ENCODE peak calls at places on chromosomes 7 and 10, in eight cellular contexts. One of them, this sample, is unnamed.

GRCh38 chr10:127863231-127863825 is 29.4 kb downstream of the CLRN3 start:
- DNase-seq in BJ: no peak
- DNase-seq in foreskin fibroblast: no peak
- DNase-seq in NCI-H1105 treated with DMSO at 0.1 percent for 48 hours: no peak
- DNase-seq in activated CD4-positive, alpha-beta T cell treated with anti-CD3 and anti-CD28 coated beads, Interleukin-2, amount 50 U/mL, for 24 hours: no peak
- DNase-seq in HFF-Myc: peak
- DNase-seq in non-pigmented ciliary epithelial cell: no peak
- DNase-seq in stimulated activated CD4-positive, alpha-beta T cell treated with anti-CD3 and anti-CD28 coated beads, Interleukin-2, amount 100 ng/mL, for 24 hours: no peak
- DNase-seq in this sample: no peak

GRCh38 chr10:113980408-113981087 is 63.1 kb upstream of the ADRB1 start:
- DNase-seq in stimulated activated CD4-positive, alpha-beta T cell treated with anti-CD3 and anti-CD28 coated beads, Interleukin-2, amount 100 ng/mL, for 24 hours: no peak
- DNase-seq in HFF-Myc: no peak
- DNase-seq in foreskin fibroblast: no peak
- DNase-seq in NCI-H1105 treated with DMSO at 0.1 percent for 48 hours: no peak
- DNase-seq in BJ: no peak
- DNase-seq in activated CD4-positive, alpha-beta T cell treated with anti-CD3 and anti-CD28 coated beads, Interleukin-2, amount 50 U/mL, for 24 hours: no peak
- DNase-seq in non-pigmented ciliary epithelial cell: no peak
- DNase-seq in this sample: peak

GRCh38 chr7:74449809-74450397 is 3.8 kb upstream of the GTF2IRD1 start:
- DNase-seq in stimulated activated CD4-positive, alpha-beta T cell treated with anti-CD3 and anti-CD28 coated beads, Interleukin-2, amount 100 ng/mL, for 24 hours: peak
- DNase-seq in activated CD4-positive, alpha-beta T cell treated with anti-CD3 and anti-CD28 coated beads, Interleukin-2, amount 50 U/mL, for 24 hours: peak
- DNase-seq in non-pigmented ciliary epithelial cell: no peak
- DNase-seq in foreskin fibroblast: no peak
- DNase-seq in HFF-Myc: peak
- DNase-seq in NCI-H1105 treated with DMSO at 0.1 percent for 48 hours: no peak
- DNase-seq in BJ: no peak
- DNase-seq in this sample: peak

GRCh38 chr7:92100523-92100922 is 33.8 kb downstream of the CYP51A1 start:
- DNase-seq in foreskin fibroblast: no peak
- DNase-seq in NCI-H1105 treated with DMSO at 0.1 percent for 48 hours: no peak
- DNase-seq in stimulated activated CD4-positive, alpha-beta T cell treated with anti-CD3 and anti-CD28 coated beads, Interleukin-2, amount 100 ng/mL, for 24 hours: no peak
- DNase-seq in BJ: no peak
- DNase-seq in HFF-Myc: no peak
- DNase-seq in non-pigmented ciliary epithelial cell: no peak
- DNase-seq in activated CD4-positive, alpha-beta T cell treated with anti-CD3 and anti-CD28 coated beads, Interleukin-2, amount 50 U/mL, for 24 hours: no peak
- DNase-seq in this sample: no peak

GRCh38 chr10:19499291-19499765 is 316.9 kb upstream of the PLXDC2 start:
- DNase-seq in foreskin fibroblast: no peak
- DNase-seq in stimulated activated CD4-positive, alpha-beta T cell treated with anti-CD3 and anti-CD28 coated beads, Interleukin-2, amount 100 ng/mL, for 24 hours: no peak
- DNase-seq in NCI-H1105 treated with DMSO at 0.1 percent for 48 hours: no peak
- DNase-seq in BJ: no peak
- DNase-seq in HFF-Myc: no peak
- DNase-seq in non-pigmented ciliary epithelial cell: no peak
- DNase-seq in activated CD4-positive, alpha-beta T cell treated with anti-CD3 and anti-CD28 coated beads, Interleukin-2, amount 50 U/mL, for 24 hours: no peak
- DNase-seq in this sample: no peak

GRCh38 chr10:69677914-69678654 is 48.0 kb downstream of the FAM241B start:
- DNase-seq in BJ: no peak
- DNase-seq in activated CD4-positive, alpha-beta T cell treated with anti-CD3 and anti-CD28 coated beads, Interleukin-2, amount 50 U/mL, for 24 hours: no peak
- DNase-seq in stimulated activated CD4-positive, alpha-beta T cell treated with anti-CD3 and anti-CD28 coated beads, Interleukin-2, amount 100 ng/mL, for 24 hours: no peak
- DNase-seq in non-pigmented ciliary epithelial cell: no peak
- DNase-seq in HFF-Myc: no peak
- DNase-seq in NCI-H1105 treated with DMSO at 0.1 percent for 48 hours: no peak
- DNase-seq in foreskin fibroblast: no peak
- DNase-seq in this sample: no peak

GRCh38 chr7:47516985-47517590 is 64.8 kb downstream of the TNS3 start:
- DNase-seq in activated CD4-positive, alpha-beta T cell treated with anti-CD3 and anti-CD28 coated beads, Interleukin-2, amount 50 U/mL, for 24 hours: no peak
- DNase-seq in NCI-H1105 treated with DMSO at 0.1 percent for 48 hours: no peak
- DNase-seq in HFF-Myc: no peak
- DNase-seq in stimulated activated CD4-positive, alpha-beta T cell treated with anti-CD3 and anti-CD28 coated beads, Interleukin-2, amount 100 ng/mL, for 24 hours: no peak
- DNase-seq in non-pigmented ciliary epithelial cell: no peak
- DNase-seq in BJ: no peak
- DNase-seq in foreskin fibroblast: no peak
- DNase-seq in this sample: no peak

GRCh38 chr10:71006497-71006896 is 118.1 kb upstream of the PCBD1 start:
- DNase-seq in HFF-Myc: no peak
- DNase-seq in foreskin fibroblast: no peak
- DNase-seq in stimulated activated CD4-positive, alpha-beta T cell treated with anti-CD3 and anti-CD28 coated beads, Interleukin-2, amount 100 ng/mL, for 24 hours: no peak
- DNase-seq in non-pigmented ciliary epithelial cell: no peak
- DNase-seq in NCI-H1105 treated with DMSO at 0.1 percent for 48 hours: no peak
- DNase-seq in BJ: no peak
- DNase-seq in activated CD4-positive, alpha-beta T cell treated with anti-CD3 and anti-CD28 coated beads, Interleukin-2, amount 50 U/mL, for 24 hours: no peak
- DNase-seq in this sample: peak

GRCh38 chr10:70292016-70292415 is 8.2 kb upstream of the NPFFR1 start:
- DNase-seq in NCI-H1105 treated with DMSO at 0.1 percent for 48 hours: no peak
- DNase-seq in BJ: no peak
- DNase-seq in foreskin fibroblast: no peak
- DNase-seq in activated CD4-positive, alpha-beta T cell treated with anti-CD3 and anti-CD28 coated beads, Interleukin-2, amount 50 U/mL, for 24 hours: no peak
- DNase-seq in stimulated activated CD4-positive, alpha-beta T cell treated with anti-CD3 and anti-CD28 coated beads, Interleukin-2, amount 100 ng/mL, for 24 hours: no peak
- DNase-seq in HFF-Myc: no peak
- DNase-seq in non-pigmented ciliary epithelial cell: no peak
- DNase-seq in this sample: no peak

GRCh38 chr10:31947144-31947926 is 18.7 kb upstream of the ARHGAP12 start:
- DNase-seq in HFF-Myc: peak
- DNase-seq in non-pigmented ciliary epithelial cell: peak
- DNase-seq in stimulated activated CD4-positive, alpha-beta T cell treated with anti-CD3 and anti-CD28 coated beads, Interleukin-2, amount 100 ng/mL, for 24 hours: no peak
- DNase-seq in NCI-H1105 treated with DMSO at 0.1 percent for 48 hours: no peak
- DNase-seq in foreskin fibroblast: peak
- DNase-seq in BJ: peak
- DNase-seq in activated CD4-positive, alpha-beta T cell treated with anti-CD3 and anti-CD28 coated beads, Interleukin-2, amount 50 U/mL, for 24 hours: no peak
- DNase-seq in this sample: no peak

This sample was measured in endodermal cell.